ENCODE peak calls at places on chromosome 19, in nine cellular contexts. R, B, O, D, Q, F, H, V and I are unnamed samples.

GRCh38 chr19:35533201-35533821 is at the start of gene GAPDHS:
- DNase-seq in H (no peak), F (no peak), R (no peak), Q (no peak), D (no peak), B (no peak), O (no peak), V (no peak), I (no peak)

GRCh38 chr19:21328402-21328801 is 808 bp downstream of the ZNF708 start:
- DNase-seq in R (peak), V (no peak), D (no peak), O (no peak), B (no peak), H (no peak), F (no peak), Q (no peak), I (no peak)

GRCh38 chr19:16867211-16867610 is 21.6 kb upstream of the F2RL3 start:
- DNase-seq in O (no peak), R (peak), Q (no peak), B (no peak), F (no peak), D (no peak), V (no peak), H (no peak), I (no peak)

GRCh38 chr19:7668842-7669241 is at the start of gene RETN:
- DNase-seq in V (no peak), O (no peak), Q (no peak), F (no peak), R (no peak), H (no peak), D (no peak), B (no peak), I (no peak)

GRCh38 chr19:2469102-2469914 is 6.6 kb upstream of the GADD45B start:
- DNase-seq in F (no peak), B (no peak), Q (no peak), D (peak), V (no peak), H (no peak), R (peak), O (no peak), I (no peak)

GRCh38 chr19:55605637-55606470 is at the start of gene ZNF865:
- DNase-seq in O (peak), F (peak), D (peak), B (peak), V (peak), R (peak), H (peak), Q (peak), I (no peak)

GRCh38 chr19:5288347-5288739 is 52.3 kb downstream of the PTPRS start:
- DNase-seq in R (no peak), O (peak), Q (no peak), F (no peak), D (no peak), H (no peak), V (no peak), B (peak), I (no peak)

GRCh38 chr19:7994923-7995682 is 10.3 kb downstream of the ELAVL1 start:
- DNase-seq in Q (no peak), R (no peak), H (no peak), B (no peak), V (no peak), O (no peak), F (no peak), D (no peak), I (no peak)

GRCh38 chr19:36215276-36216171 is 618 bp downstream of the ZNF146 start:
- DNase-seq in F (no peak), V (peak), R (peak), D (peak), Q (no peak), O (peak), B (no peak), H (peak), I (no peak)

GRCh38 chr19:43957891-43958290 is 6.9 kb downstream of the ZNF221 start:
- DNase-seq in D (peak), H (no peak), Q (no peak), B (no peak), O (no peak), F (no peak), R (peak), V (no peak), I (peak)

GRCh38 chr19:14479985-14480694 is 5.0 kb upstream of the PTGER1 start:
- DNase-seq in R (peak), F (no peak), Q (peak), D (no peak), O (no peak), H (peak), V (no peak), B (peak), I (no peak)

GRCh38 chr19:14433454-14434156 is 499 bp downstream of the PKN1 start:
- DNase-seq in F (no peak), B (no peak), Q (peak), D (peak), H (no peak), R (no peak), V (peak), O (peak), I (no peak)

GRCh38 chr19:47419037-47419783 is at the start of gene MEIS3:
- DNase-seq in B (no peak), R (no peak), O (no peak), D (no peak), V (no peak), F (peak), H (no peak), Q (no peak), I (no peak)

GRCh38 chr19:39350156-39350555 is 7.9 kb downstream of the SAMD4B start:
- DNase-seq in B (no peak), V (no peak), F (no peak), H (no peak), D (no peak), Q (no peak), R (no peak), O (no peak), I (no peak)

GRCh38 chr19:35155441-35155840 is 906 bp downstream of the FXYD5 start:
- DNase-seq in H (no peak), F (no peak), B (no peak), O (no peak), V (no peak), R (no peak), D (no peak), Q (no peak), I (no peak)

GRCh38 chr19:33195711-33196347 is 1.7 kb downstream of the LRP3 start:
- DNase-seq in R (no peak), F (no peak), B (no peak), V (no peak), H (no peak), Q (no peak), D (no peak), O (no peak), I (no peak)

GRCh38 chr19:8151499-8152035 is 2.2 kb upstream of the FBN3 start:
- DNase-seq in O (no peak), R (no peak), V (no peak), D (no peak), H (no peak), B (no peak), Q (no peak), F (no peak), I (no peak)

GRCh38 chr19:13963603-13964105 is 11.3 kb downstream of the DCAF15 start:
- DNase-seq in H (no peak), F (no peak), O (no peak), V (no peak), B (no peak), Q (no peak), R (no peak), D (peak), I (no peak)

GRCh38 chr19:1355974-1356865 is 27.5 kb upstream of the NDUFS7 start:
- DNase-seq in V (peak), F (no peak), B (no peak), Q (no peak), R (peak), O (peak), H (no peak), D (no peak), I (no peak)